ENCODE peak calls at places on chromosomes 7 and 10, in eight cellular contexts. One of them, this sample, is unnamed.
A peak's percentile ranks its signal among the peaks of the same experiment; 100 is the strongest.

GRCh38 chr7:100467638-100468373 is 3.7 kb upstream of the SPACDR start:
- DNase-seq in spleen: peak; percentile 76
- DNase-seq in naive thymus-derived CD4-positive, alpha-beta T cell: no peak
- DNase-seq in CD4-positive, alpha-beta memory T cell: no peak
- DNase-seq in tibial artery: no peak
- DNase-seq in pancreas: no peak
- DNase-seq in PC-3: no peak
- DNase-seq in adipocyte: no peak
- DNase-seq in this sample: no peak

GRCh38 chr10:101840102-101840684 is 3.4 kb downstream of the KCNIP2 start:
- DNase-seq in spleen: no peak
- DNase-seq in naive thymus-derived CD4-positive, alpha-beta T cell: no peak
- DNase-seq in CD4-positive, alpha-beta memory T cell: peak; percentile 35
- DNase-seq in tibial artery: no peak
- DNase-seq in pancreas: peak; percentile 13
- DNase-seq in PC-3: no peak
- DNase-seq in adipocyte: peak; percentile 14
- DNase-seq in this sample: no peak

GRCh38 chr10:4677296-4678021 is 148.5 kb upstream of the AKR1E2 start:
- DNase-seq in spleen: no peak
- DNase-seq in naive thymus-derived CD4-positive, alpha-beta T cell: no peak
- DNase-seq in CD4-positive, alpha-beta memory T cell: no peak
- DNase-seq in tibial artery: no peak
- DNase-seq in pancreas: no peak
- DNase-seq in PC-3: peak; percentile 68
- DNase-seq in adipocyte: no peak
- DNase-seq in this sample: no peak

GRCh38 chr7:75867390-75867717 is 11.5 kb upstream of the RHBDD2 start:
- DNase-seq in spleen: no peak
- DNase-seq in naive thymus-derived CD4-positive, alpha-beta T cell: no peak
- DNase-seq in CD4-positive, alpha-beta memory T cell: no peak
- DNase-seq in tibial artery: no peak
- DNase-seq in pancreas: no peak
- DNase-seq in PC-3: no peak
- DNase-seq in adipocyte: no peak
- DNase-seq in this sample: no peak

GRCh38 chr7:13021566-13021965 is 334.1 kb downstream of the ARL4A start:
- DNase-seq in spleen: no peak
- DNase-seq in naive thymus-derived CD4-positive, alpha-beta T cell: no peak
- DNase-seq in CD4-positive, alpha-beta memory T cell: no peak
- DNase-seq in tibial artery: no peak
- DNase-seq in pancreas: no peak
- DNase-seq in PC-3: no peak
- DNase-seq in adipocyte: no peak
- DNase-seq in this sample: no peak

GRCh38 chr7:19958309-19958896 is 185.0 kb upstream of the TMEM196 start:
- DNase-seq in spleen: no peak
- DNase-seq in naive thymus-derived CD4-positive, alpha-beta T cell: no peak
- DNase-seq in CD4-positive, alpha-beta memory T cell: no peak
- DNase-seq in tibial artery: no peak
- DNase-seq in pancreas: no peak
- DNase-seq in PC-3: peak; percentile 98
- DNase-seq in adipocyte: no peak
- DNase-seq in this sample: no peak

GRCh38 chr10:92408017-92408361 is 117.0 kb downstream of the MARCHF5 start:
- DNase-seq in spleen: no peak
- DNase-seq in naive thymus-derived CD4-positive, alpha-beta T cell: no peak
- DNase-seq in CD4-positive, alpha-beta memory T cell: no peak
- DNase-seq in tibial artery: no peak
- DNase-seq in pancreas: no peak
- DNase-seq in PC-3: no peak
- DNase-seq in adipocyte: no peak
- DNase-seq in this sample: no peak

GRCh38 chr10:29266641-29267040 is 22.2 kb upstream of the LYZL1 start:
- DNase-seq in spleen: no peak
- DNase-seq in naive thymus-derived CD4-positive, alpha-beta T cell: no peak
- DNase-seq in CD4-positive, alpha-beta memory T cell: no peak
- DNase-seq in tibial artery: no peak
- DNase-seq in pancreas: no peak
- DNase-seq in PC-3: no peak
- DNase-seq in adipocyte: peak; percentile 45
- DNase-seq in this sample: no peak

GRCh38 chr7:101858437-101859385 is 41.3 kb downstream of the CUX1 start:
- DNase-seq in spleen: no peak
- DNase-seq in naive thymus-derived CD4-positive, alpha-beta T cell: no peak
- DNase-seq in CD4-positive, alpha-beta memory T cell: no peak
- DNase-seq in tibial artery: no peak
- DNase-seq in pancreas: peak; percentile 22
- DNase-seq in PC-3: no peak
- DNase-seq in adipocyte: no peak
- DNase-seq in this sample: no peak

GRCh38 chr10:24947304-24948097 is 4.9 kb downstream of the PRTFDC1 start:
- DNase-seq in spleen: no peak
- DNase-seq in naive thymus-derived CD4-positive, alpha-beta T cell: no peak
- DNase-seq in CD4-positive, alpha-beta memory T cell: no peak
- DNase-seq in tibial artery: no peak
- DNase-seq in pancreas: no peak
- DNase-seq in PC-3: peak; percentile 67
- DNase-seq in adipocyte: no peak
- DNase-seq in this sample: no peak

GRCh38 chr7:156519070-156519469 is 121.5 kb upstream of the RNF32 start:
- DNase-seq in spleen: no peak
- DNase-seq in naive thymus-derived CD4-positive, alpha-beta T cell: no peak
- DNase-seq in CD4-positive, alpha-beta memory T cell: no peak
- DNase-seq in tibial artery: no peak
- DNase-seq in pancreas: no peak
- DNase-seq in PC-3: no peak
- DNase-seq in adipocyte: no peak
- DNase-seq in this sample: no peak

GRCh38 chr10:24209421-24209770 is 458 bp downstream of the KIAA1217 start:
- DNase-seq in spleen: no peak
- DNase-seq in naive thymus-derived CD4-positive, alpha-beta T cell: no peak
- DNase-seq in CD4-positive, alpha-beta memory T cell: no peak
- DNase-seq in tibial artery: no peak
- DNase-seq in pancreas: no peak
- DNase-seq in PC-3: peak; percentile 72
- DNase-seq in adipocyte: peak; percentile 29
- DNase-seq in this sample: no peak

GRCh38 chr10:100372415-100373297 is 25.6 kb downstream of the SCD start:
- DNase-seq in spleen: no peak
- DNase-seq in naive thymus-derived CD4-positive, alpha-beta T cell: no peak
- DNase-seq in CD4-positive, alpha-beta memory T cell: no peak
- DNase-seq in tibial artery: no peak
- DNase-seq in pancreas: no peak
- DNase-seq in PC-3: no peak
- DNase-seq in adipocyte: no peak
- DNase-seq in this sample: no peak

GRCh38 chr7:19560111-19560883 is 148.5 kb downstream of the POLR1F start:
- DNase-seq in spleen: no peak
- DNase-seq in naive thymus-derived CD4-positive, alpha-beta T cell: no peak
- DNase-seq in CD4-positive, alpha-beta memory T cell: no peak
- DNase-seq in tibial artery: no peak
- DNase-seq in pancreas: no peak
- DNase-seq in PC-3: peak; percentile 64
- DNase-seq in adipocyte: peak; percentile 88
- DNase-seq in this sample: no peak

GRCh38 chr10:81696609-81697388 is 178.2 kb upstream of the NRG3 start:
- DNase-seq in spleen: peak; percentile 54
- DNase-seq in naive thymus-derived CD4-positive, alpha-beta T cell: no peak
- DNase-seq in CD4-positive, alpha-beta memory T cell: no peak
- DNase-seq in tibial artery: no peak
- DNase-seq in pancreas: no peak
- DNase-seq in PC-3: no peak
- DNase-seq in adipocyte: no peak
- DNase-seq in this sample: no peak

GRCh38 chr7:112414855-112415490 is 35.3 kb upstream of the IFRD1 start:
- DNase-seq in spleen: no peak
- DNase-seq in naive thymus-derived CD4-positive, alpha-beta T cell: no peak
- DNase-seq in CD4-positive, alpha-beta memory T cell: no peak
- DNase-seq in tibial artery: no peak
- DNase-seq in pancreas: no peak
- DNase-seq in PC-3: peak; percentile 70
- DNase-seq in adipocyte: peak; percentile 81
- DNase-seq in this sample: no peak

GRCh38 chr7:74334026-74334425 is 44.8 kb downstream of the CLIP2 start:
- DNase-seq in spleen: no peak
- DNase-seq in naive thymus-derived CD4-positive, alpha-beta T cell: no peak
- DNase-seq in CD4-positive, alpha-beta memory T cell: no peak
- DNase-seq in tibial artery: no peak
- DNase-seq in pancreas: no peak
- DNase-seq in PC-3: peak; percentile 4
- DNase-seq in adipocyte: peak; percentile 48
- DNase-seq in this sample: no peak

GRCh38 chr7:12162420-12163113 is 48.5 kb upstream of the TMEM106B start:
- DNase-seq in spleen: no peak
- DNase-seq in naive thymus-derived CD4-positive, alpha-beta T cell: no peak
- DNase-seq in CD4-positive, alpha-beta memory T cell: no peak
- DNase-seq in tibial artery: no peak
- DNase-seq in pancreas: no peak
- DNase-seq in PC-3: peak; percentile 90
- DNase-seq in adipocyte: peak; percentile 65
- DNase-seq in this sample: no peak

GRCh38 chr10:36437367-36437766 is 688.0 kb upstream of the ANKRD30A start:
- DNase-seq in spleen: no peak
- DNase-seq in naive thymus-derived CD4-positive, alpha-beta T cell: no peak
- DNase-seq in CD4-positive, alpha-beta memory T cell: no peak
- DNase-seq in tibial artery: no peak
- DNase-seq in pancreas: no peak
- DNase-seq in PC-3: peak; percentile 39
- DNase-seq in adipocyte: no peak
- DNase-seq in this sample: no peak

GRCh38 chr10:60621018-60621417 is 157.3 kb upstream of the CDK1 start:
- DNase-seq in spleen: no peak
- DNase-seq in naive thymus-derived CD4-positive, alpha-beta T cell: no peak
- DNase-seq in CD4-positive, alpha-beta memory T cell: no peak
- DNase-seq in tibial artery: no peak
- DNase-seq in pancreas: no peak
- DNase-seq in PC-3: no peak
- DNase-seq in adipocyte: no peak
- DNase-seq in this sample: no peak

GRCh38 chr10:22453948-22454347 is 108.7 kb downstream of the SPAG6 start:
- DNase-seq in spleen: no peak
- DNase-seq in naive thymus-derived CD4-positive, alpha-beta T cell: no peak
- DNase-seq in CD4-positive, alpha-beta memory T cell: no peak
- DNase-seq in tibial artery: no peak
- DNase-seq in pancreas: no peak
- DNase-seq in PC-3: no peak
- DNase-seq in adipocyte: no peak
- DNase-seq in this sample: no peak

GRCh38 chr7:1950066-1950622 is 280.1 kb downstream of the ELFN1 start:
- DNase-seq in spleen: no peak
- DNase-seq in naive thymus-derived CD4-positive, alpha-beta T cell: no peak
- DNase-seq in CD4-positive, alpha-beta memory T cell: no peak
- DNase-seq in tibial artery: no peak
- DNase-seq in pancreas: no peak
- DNase-seq in PC-3: no peak
- DNase-seq in adipocyte: no peak
- DNase-seq in this sample: no peak
- H3K4me1 ChIP-seq in spleen: peaks cover 66% of the 10 kb centered on the region
- H3K4me1 ChIP-seq in naive thymus-derived CD4-positive, alpha-beta T cell: peaks cover 10% of the 10 kb centered on the region
- H3K4me1 ChIP-seq in CD4-positive, alpha-beta memory T cell: peaks cover 15% of the 10 kb centered on the region
- H3K4me1 ChIP-seq in tibial artery: no peaks in the 10 kb centered on the region
- H3K4me1 ChIP-seq in pancreas: no peaks in the 10 kb centered on the region
- H3K4me1 ChIP-seq in PC-3: no peaks in the 10 kb centered on the region
- H3K4me1 ChIP-seq in adipocyte: peaks cover 3% of the 10 kb centered on the region
- H3K4me1 ChIP-seq in this sample: peaks cover 9% of the 10 kb centered on the region

DNA sequence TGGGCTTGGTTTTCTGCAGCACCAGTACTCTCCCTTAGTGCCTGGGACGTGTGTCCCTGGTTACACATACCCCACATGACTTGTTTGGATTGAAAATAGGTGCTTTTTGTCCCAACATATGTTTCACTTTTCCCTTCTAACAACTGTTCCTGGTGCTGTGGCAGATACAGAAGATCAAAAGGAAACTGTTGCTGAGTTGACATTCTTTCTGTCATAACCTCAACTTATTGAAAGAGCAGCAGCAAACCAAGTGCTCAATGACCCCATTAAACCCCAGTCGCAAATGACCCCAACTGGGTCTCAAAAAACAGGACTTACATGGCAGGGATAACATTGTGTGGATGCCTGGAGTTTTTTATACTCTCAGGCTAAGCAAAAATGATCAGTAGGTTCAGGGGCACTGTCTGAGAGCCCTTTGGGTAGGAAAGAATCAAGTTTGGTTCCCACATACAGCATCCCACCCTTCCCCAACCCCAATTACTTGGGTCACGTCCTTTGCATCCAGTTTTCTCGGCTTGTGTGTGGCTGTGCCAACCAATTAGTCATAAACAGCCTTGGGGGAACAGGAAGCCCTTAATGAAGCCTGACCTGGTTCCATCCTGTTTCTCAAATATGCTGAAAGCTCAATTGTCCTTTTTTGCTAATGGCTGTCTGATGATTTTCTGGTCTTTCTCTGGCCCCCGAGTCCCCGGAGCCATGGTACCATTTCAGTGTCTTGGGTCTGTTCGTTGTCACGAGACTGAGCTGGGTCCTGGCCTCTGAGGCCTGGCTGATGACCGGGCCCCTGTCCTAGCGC is 4.9 kb downstream of the HKDC1 start:
- DNase-seq in spleen: no peak
- DNase-seq in naive thymus-derived CD4-positive, alpha-beta T cell: no peak
- DNase-seq in CD4-positive, alpha-beta memory T cell: no peak
- DNase-seq in tibial artery: no peak
- DNase-seq in pancreas: no peak
- DNase-seq in PC-3: peak; percentile 72
- DNase-seq in adipocyte: peak; percentile 26
- DNase-seq in this sample: peak; percentile 12
- H3K4me1 ChIP-seq in spleen: peaks cover 86% of the 10 kb centered on the region
- H3K4me1 ChIP-seq in naive thymus-derived CD4-positive, alpha-beta T cell: peaks cover 61% of the 10 kb centered on the region
- H3K4me1 ChIP-seq in CD4-positive, alpha-beta memory T cell: peaks cover 72% of the 10 kb centered on the region
- H3K4me1 ChIP-seq in tibial artery: peaks cover 10% of the 10 kb centered on the region
- H3K4me1 ChIP-seq in pancreas: no peaks in the 10 kb centered on the region
- H3K4me1 ChIP-seq in PC-3: peaks cover 33% of the 10 kb centered on the region
- H3K4me1 ChIP-seq in adipocyte: peaks cover 11% of the 10 kb centered on the region
- H3K4me1 ChIP-seq in this sample: peaks cover 27% of the 10 kb centered on the region

GRCh38 chr10:110919971-110920881 is 822 bp downstream of the SHOC2 start:
- DNase-seq in spleen: no peak
- DNase-seq in naive thymus-derived CD4-positive, alpha-beta T cell: peak; percentile 16
- DNase-seq in CD4-positive, alpha-beta memory T cell: no peak
- DNase-seq in tibial artery: peak; percentile 75
- DNase-seq in pancreas: peak; percentile 44
- DNase-seq in PC-3: peak; percentile 21
- DNase-seq in adipocyte: peak; percentile 77
- DNase-seq in this sample: peak; percentile 75
- H3K4me1 ChIP-seq in spleen: peaks cover 85% of the 10 kb centered on the region
- H3K4me1 ChIP-seq in naive thymus-derived CD4-positive, alpha-beta T cell: peaks cover 17% of the 10 kb centered on the region
- H3K4me1 ChIP-seq in CD4-positive, alpha-beta memory T cell: peaks cover 51% of the 10 kb centered on the region
- H3K4me1 ChIP-seq in tibial artery: peaks cover 20% of the 10 kb centered on the region
- H3K4me1 ChIP-seq in pancreas: peaks cover 17% of the 10 kb centered on the region
- H3K4me1 ChIP-seq in PC-3: peaks cover 40% of the 10 kb centered on the region
- H3K4me1 ChIP-seq in adipocyte: peaks cover 61% of the 10 kb centered on the region
- H3K4me1 ChIP-seq in this sample: peaks cover 28% of the 10 kb centered on the region

DNA sequence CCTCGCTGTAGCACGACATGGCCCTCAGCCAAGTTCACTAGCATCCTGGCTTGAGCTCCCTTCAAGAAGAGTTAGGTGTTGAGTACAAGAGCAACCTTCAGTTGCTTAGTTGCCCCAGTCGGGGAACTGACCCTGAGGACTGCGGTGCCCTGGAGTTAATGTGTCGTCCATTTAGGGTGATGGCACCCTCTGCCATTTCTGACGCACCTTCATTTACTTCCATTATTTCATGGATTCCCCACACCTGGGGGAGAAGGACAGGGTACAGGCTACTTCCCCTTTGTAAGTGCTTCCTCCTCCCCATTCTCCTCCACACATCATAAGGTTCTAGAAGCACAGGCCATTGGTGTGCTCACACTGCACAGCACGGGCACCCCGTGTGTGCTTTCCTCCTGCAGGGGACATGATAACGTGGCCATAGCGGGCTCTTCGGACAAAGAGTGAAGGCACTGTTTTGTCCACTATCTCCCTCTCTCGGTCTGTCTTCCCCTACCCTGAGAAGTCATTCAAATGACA is 1.8 kb downstream of the ALOX5 start:
- DNase-seq in spleen: peak; percentile 80
- DNase-seq in naive thymus-derived CD4-positive, alpha-beta T cell: no peak
- DNase-seq in CD4-positive, alpha-beta memory T cell: no peak
- DNase-seq in tibial artery: no peak
- DNase-seq in pancreas: no peak
- DNase-seq in PC-3: no peak
- DNase-seq in adipocyte: no peak
- DNase-seq in this sample: peak; percentile 50
- H3K4me1 ChIP-seq in spleen: peaks cover 100% of the 10 kb centered on the region
- H3K4me1 ChIP-seq in naive thymus-derived CD4-positive, alpha-beta T cell: no peaks in the 10 kb centered on the region
- H3K4me1 ChIP-seq in CD4-positive, alpha-beta memory T cell: peaks cover 20% of the 10 kb centered on the region
- H3K4me1 ChIP-seq in tibial artery: peaks cover 21% of the 10 kb centered on the region
- H3K4me1 ChIP-seq in pancreas: no peaks in the 10 kb centered on the region
- H3K4me1 ChIP-seq in PC-3: peaks cover 24% of the 10 kb centered on the region
- H3K4me1 ChIP-seq in adipocyte: no peaks in the 10 kb centered on the region
- H3K4me1 ChIP-seq in this sample: peaks cover 11% of the 10 kb centered on the region